ENCODE peak calls at places on chromosomes 3 and 15, in six cellular contexts. One of them, this sample, is unnamed.

GRCh38 chr15:46408312-46408711 is 773.5 kb downstream of the SQOR start:
- DNase-seq in activated T-cell treated with anti-CD3 and anti-CD28 coated beads for 24 hours: no peak
- DNase-seq in HuH-7.5: no peak
- DNase-seq in naive thymus-derived CD4-positive, alpha-beta T cell: no peak
- DNase-seq in memory B cell: no peak
- DNase-seq in NCI-H1105: no peak
- DNase-seq in this sample: no peak

GRCh38 chr15:71201471-71201870 is 86.2 kb downstream of the THSD4 start:
- DNase-seq in naive thymus-derived CD4-positive, alpha-beta T cell: no peak
- DNase-seq in memory B cell: no peak
- DNase-seq in activated T-cell treated with anti-CD3 and anti-CD28 coated beads for 24 hours: no peak
- DNase-seq in HuH-7.5: no peak
- DNase-seq in NCI-H1105: peak
- DNase-seq in this sample: no peak

GRCh38 chr3:31377045-31377642 is 155.6 kb upstream of the STT3B start:
- DNase-seq in memory B cell: no peak
- DNase-seq in HuH-7.5: no peak
- DNase-seq in NCI-H1105: no peak
- DNase-seq in activated T-cell treated with anti-CD3 and anti-CD28 coated beads for 24 hours: peak
- DNase-seq in naive thymus-derived CD4-positive, alpha-beta T cell: peak
- DNase-seq in this sample: peak

GRCh38 chr3:112649478-112649735 is 8.5 kb upstream of the CCDC80 start:
- DNase-seq in HuH-7.5: no peak
- DNase-seq in NCI-H1105: no peak
- DNase-seq in activated T-cell treated with anti-CD3 and anti-CD28 coated beads for 24 hours: no peak
- DNase-seq in memory B cell: no peak
- DNase-seq in naive thymus-derived CD4-positive, alpha-beta T cell: no peak
- DNase-seq in this sample: no peak

GRCh38 chr15:89367485-89368451 is 33.1 kb upstream of the POLG start:
- DNase-seq in activated T-cell treated with anti-CD3 and anti-CD28 coated beads for 24 hours: no peak
- DNase-seq in HuH-7.5: no peak
- DNase-seq in memory B cell: no peak
- DNase-seq in naive thymus-derived CD4-positive, alpha-beta T cell: no peak
- DNase-seq in NCI-H1105: peak
- DNase-seq in this sample: peak

GRCh38 chr3:62559831-62560445 is 186.6 kb upstream of the FEZF2 start:
- DNase-seq in naive thymus-derived CD4-positive, alpha-beta T cell: no peak
- DNase-seq in memory B cell: no peak
- DNase-seq in activated T-cell treated with anti-CD3 and anti-CD28 coated beads for 24 hours: no peak
- DNase-seq in NCI-H1105: no peak
- DNase-seq in HuH-7.5: peak
- DNase-seq in this sample: peak

GRCh38 chr3:20125289-20125688 is 60.7 kb downstream of the SGO1 start:
- DNase-seq in naive thymus-derived CD4-positive, alpha-beta T cell: no peak
- DNase-seq in memory B cell: no peak
- DNase-seq in activated T-cell treated with anti-CD3 and anti-CD28 coated beads for 24 hours: no peak
- DNase-seq in NCI-H1105: no peak
- DNase-seq in HuH-7.5: no peak
- DNase-seq in this sample: no peak

GRCh38 chr3:152729906-152730305 is 105.0 kb upstream of the P2RY1 start:
- DNase-seq in HuH-7.5: no peak
- DNase-seq in naive thymus-derived CD4-positive, alpha-beta T cell: no peak
- DNase-seq in NCI-H1105: no peak
- DNase-seq in activated T-cell treated with anti-CD3 and anti-CD28 coated beads for 24 hours: no peak
- DNase-seq in memory B cell: no peak
- DNase-seq in this sample: no peak

GRCh38 chr3:119463171-119464169 is at the start of gene TMEM39A:
- DNase-seq in naive thymus-derived CD4-positive, alpha-beta T cell: peak
- DNase-seq in activated T-cell treated with anti-CD3 and anti-CD28 coated beads for 24 hours: peak
- DNase-seq in HuH-7.5: peak
- DNase-seq in NCI-H1105: peak
- DNase-seq in memory B cell: peak
- DNase-seq in this sample: peak

GRCh38 chr3:163891771-163892170 is 1186.5 kb downstream of the SI start:
- DNase-seq in activated T-cell treated with anti-CD3 and anti-CD28 coated beads for 24 hours: no peak
- DNase-seq in NCI-H1105: no peak
- DNase-seq in memory B cell: no peak
- DNase-seq in HuH-7.5: no peak
- DNase-seq in naive thymus-derived CD4-positive, alpha-beta T cell: no peak
- DNase-seq in this sample: no peak

GRCh38 chr15:58380280-58380945 is 51.4 kb upstream of the LIPC start:
- DNase-seq in HuH-7.5: no peak
- DNase-seq in NCI-H1105: no peak
- DNase-seq in activated T-cell treated with anti-CD3 and anti-CD28 coated beads for 24 hours: no peak
- DNase-seq in memory B cell: no peak
- DNase-seq in naive thymus-derived CD4-positive, alpha-beta T cell: no peak
- DNase-seq in this sample: no peak

GRCh38 chr3:94593531-94594150 is 530.8 kb downstream of the NSUN3 start:
- DNase-seq in activated T-cell treated with anti-CD3 and anti-CD28 coated beads for 24 hours: no peak
- DNase-seq in naive thymus-derived CD4-positive, alpha-beta T cell: no peak
- DNase-seq in memory B cell: no peak
- DNase-seq in NCI-H1105: no peak
- DNase-seq in HuH-7.5: no peak
- DNase-seq in this sample: no peak

GRCh38 chr3:37308247-37308646 is 133.9 kb upstream of the LRRFIP2 start:
- DNase-seq in memory B cell: no peak
- DNase-seq in naive thymus-derived CD4-positive, alpha-beta T cell: peak
- DNase-seq in activated T-cell treated with anti-CD3 and anti-CD28 coated beads for 24 hours: no peak
- DNase-seq in HuH-7.5: no peak
- DNase-seq in NCI-H1105: no peak
- DNase-seq in this sample: peak

GRCh38 chr15:41927516-41927915 is 33.7 kb upstream of the SPTBN5 start:
- DNase-seq in activated T-cell treated with anti-CD3 and anti-CD28 coated beads for 24 hours: no peak
- DNase-seq in NCI-H1105: no peak
- DNase-seq in HuH-7.5: no peak
- DNase-seq in memory B cell: no peak
- DNase-seq in naive thymus-derived CD4-positive, alpha-beta T cell: no peak
- DNase-seq in this sample: no peak

This sample was measured in Jurkat, Clone E6-1.